ENCODE peak calls at places on chromosomes 13 and 19, in five cellular contexts. Z is IMR-90, U is uterus, X is Caco-2, D is heart right ventricle. K is an unnamed sample.

GRCh38 chr13:31227063-31227462 is 27.3 kb downstream of the B3GLCT start:
- DNase-seq in Z (peak; percentile 13), D (no peak), U (no peak), X (no peak), K (no peak)

GRCh38 chr19:13033819-13034611 is 38.7 kb downstream of the NFIX start:
- DNase-seq in D (peak; percentile 85), X (no peak), Z (peak; percentile 45), U (peak; percentile 77), K (no peak)

GRCh38 chr13:35136585-35136984 is 194.5 kb downstream of the NBEA start:
- DNase-seq in Z (no peak), D (no peak), X (no peak), U (no peak), K (no peak)

GRCh38 chr19:47280183-47280797 is 5.6 kb downstream of the INAFM1 start:
- DNase-seq in U (peak; percentile 36), X (peak; percentile 68), D (no peak), Z (no peak), K (no peak)

GRCh38 chr19:37505958-37506386 is 767 bp upstream of the ZNF793 start:
- DNase-seq in Z (no peak), D (no peak), X (no peak), U (no peak), K (no peak)

GRCh38 chr19:57773488-57773887 is 4.0 kb downstream of the ZNF586 start:
- DNase-seq in Z (no peak), X (no peak), U (no peak), D (no peak), K (no peak)

GRCh38 chr19:47105874-47106273 is 7.7 kb downstream of the ZC3H4 start:
- DNase-seq in D (no peak), X (no peak), Z (no peak), U (no peak), K (no peak)

GRCh38 chr19:44747739-44748425 is 626 bp upstream of the BCL3 start:
- DNase-seq in D (peak; percentile 69), X (peak; percentile 70), Z (peak; percentile 61), U (peak; percentile 71), K (no peak)

GRCh38 chr13:50636007-50636704 is 207.3 kb downstream of the DLEU7 start:
- DNase-seq in U (no peak), X (no peak), Z (no peak), D (no peak), K (no peak)

GRCh38 chr19:38869836-38870607 is 8.1 kb downstream of the RINL start:
- DNase-seq in Z (peak; percentile 45), X (no peak), U (peak; percentile 82), D (peak; percentile 79), K (no peak)

GRCh38 chr13:39607876-39608275 is 4.9 kb upstream of the LHFPL6 start:
- DNase-seq in D (no peak), U (no peak), X (no peak), Z (no peak), K (no peak)

GRCh38 chr19:49590071-49590970 is 661 bp upstream of the PRR12 start:
- DNase-seq in X (peak; percentile 99), Z (peak; percentile 95), U (peak; percentile 95), D (peak; percentile 94), K (peak; percentile 88)
- TF ChIP-seq CTCF in X (no peak), Z (peak; percentile 10), U (no peak), D (peak; percentile 10), K (peak; percentile 3)

DNA sequence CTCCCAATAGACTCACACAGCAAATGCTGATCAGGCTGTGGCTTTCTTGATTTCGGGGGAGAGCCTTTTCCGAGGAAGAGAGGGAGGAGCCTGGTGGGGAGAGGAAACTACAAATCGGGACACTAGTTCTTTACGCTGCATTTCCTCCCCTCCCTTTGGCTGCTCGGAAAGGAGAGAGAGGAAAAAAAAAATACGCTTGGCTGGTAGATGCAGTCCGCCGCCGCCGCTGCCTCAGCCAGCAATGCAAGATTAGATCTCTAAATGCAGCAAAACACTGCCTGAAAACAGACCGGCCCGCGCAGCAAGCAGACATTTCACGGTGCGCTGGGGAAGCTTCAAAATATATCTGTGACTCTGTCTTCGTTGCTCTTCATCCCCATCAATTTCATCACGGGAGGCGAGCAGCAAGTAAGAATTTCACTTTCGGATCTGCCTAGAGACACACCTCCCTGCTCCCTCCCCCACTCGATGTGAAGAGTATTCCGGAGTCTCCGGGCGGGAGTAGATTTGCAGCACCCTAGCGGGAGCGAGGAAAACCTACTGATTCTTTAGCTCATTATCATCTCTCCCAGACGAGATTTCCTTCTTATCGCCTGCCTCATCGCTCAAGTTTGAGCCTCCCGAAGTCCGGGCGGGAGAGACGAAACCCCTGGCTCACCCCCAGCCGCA is at the start of gene PCDH17:
- DNase-seq in Z (no peak), X (no peak), D (peak; percentile 73), U (peak; percentile 40), K (no peak)
- H3K27me3 ChIP-seq in Z (peaks cover 54% of the 10 kb centered on the region), X (no peaks in the 10 kb centered on the region), D (peaks cover 24% of the 10 kb centered on the region), U (peaks cover 20% of the 10 kb centered on the region), K (peaks cover 39% of the 10 kb centered on the region)

DNA sequence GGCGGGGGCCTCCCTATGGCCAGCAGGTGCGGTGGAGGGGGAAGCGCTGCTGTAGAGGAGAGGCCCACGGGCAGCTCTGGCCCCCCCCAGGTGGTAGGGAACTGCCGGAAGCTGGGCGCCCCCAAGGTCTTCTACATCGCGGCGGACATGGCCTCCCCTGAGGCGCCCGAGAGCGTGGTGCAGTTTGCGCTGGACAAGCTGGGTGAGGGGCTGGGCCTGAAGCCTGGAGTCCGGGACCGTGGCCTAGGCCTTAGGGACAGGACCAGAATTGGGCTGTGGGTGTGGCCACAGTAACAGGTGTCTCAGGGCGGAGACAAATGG is 3.8 kb upstream of the RPL36 start:
- DNase-seq in Z (no peak), D (no peak), X (no peak), U (no peak), K (no peak)
- H3K4me3 ChIP-seq in Z (peak overlapping the region; percentile 65), D (peak overlapping the region; percentile 66), X (peak overlapping the region; percentile 76), U (peak overlapping the region; percentile 48), K (peak overlapping the region; percentile 64)

DNA sequence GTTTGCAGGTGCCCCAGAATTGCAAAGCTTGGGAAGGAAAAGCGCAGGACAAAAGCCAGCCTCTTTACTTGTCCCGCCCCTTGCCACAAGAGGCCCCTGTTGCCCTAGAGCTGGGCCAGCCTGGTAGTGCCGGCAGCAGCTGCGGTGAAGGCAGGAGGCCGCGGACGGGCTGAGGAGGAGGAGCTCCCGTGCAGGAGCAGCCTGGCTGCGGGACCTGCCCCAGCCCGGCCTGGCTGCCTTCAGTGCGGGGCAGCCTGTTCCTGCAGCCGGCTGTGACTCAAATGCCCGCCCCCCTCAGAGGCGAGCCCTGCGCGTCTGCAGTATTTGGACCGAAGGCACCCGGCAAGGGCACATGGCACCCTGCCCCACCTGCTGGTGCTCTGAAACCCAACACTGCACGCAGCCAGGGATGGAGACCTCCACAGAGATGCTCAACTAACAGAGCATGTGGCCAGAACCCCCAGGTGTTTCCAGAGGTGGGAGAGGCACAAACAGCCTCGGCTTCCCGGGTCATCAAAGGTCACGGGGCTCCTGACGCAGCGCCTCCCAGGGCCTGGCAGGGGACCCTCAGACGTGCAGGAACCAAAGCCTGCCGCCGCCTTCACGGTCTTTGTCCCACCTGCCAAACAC is 29.7 kb downstream of the NAXD start:
- DNase-seq in X (no peak), Z (peak; percentile 55), D (peak; percentile 62), U (no peak), K (peak; percentile 37)
- TF ChIP-seq CTCF in X (peak; percentile 7), Z (peak; percentile 36), D (peak; percentile 36), U (no peak), K (peak; percentile 55)

DNA sequence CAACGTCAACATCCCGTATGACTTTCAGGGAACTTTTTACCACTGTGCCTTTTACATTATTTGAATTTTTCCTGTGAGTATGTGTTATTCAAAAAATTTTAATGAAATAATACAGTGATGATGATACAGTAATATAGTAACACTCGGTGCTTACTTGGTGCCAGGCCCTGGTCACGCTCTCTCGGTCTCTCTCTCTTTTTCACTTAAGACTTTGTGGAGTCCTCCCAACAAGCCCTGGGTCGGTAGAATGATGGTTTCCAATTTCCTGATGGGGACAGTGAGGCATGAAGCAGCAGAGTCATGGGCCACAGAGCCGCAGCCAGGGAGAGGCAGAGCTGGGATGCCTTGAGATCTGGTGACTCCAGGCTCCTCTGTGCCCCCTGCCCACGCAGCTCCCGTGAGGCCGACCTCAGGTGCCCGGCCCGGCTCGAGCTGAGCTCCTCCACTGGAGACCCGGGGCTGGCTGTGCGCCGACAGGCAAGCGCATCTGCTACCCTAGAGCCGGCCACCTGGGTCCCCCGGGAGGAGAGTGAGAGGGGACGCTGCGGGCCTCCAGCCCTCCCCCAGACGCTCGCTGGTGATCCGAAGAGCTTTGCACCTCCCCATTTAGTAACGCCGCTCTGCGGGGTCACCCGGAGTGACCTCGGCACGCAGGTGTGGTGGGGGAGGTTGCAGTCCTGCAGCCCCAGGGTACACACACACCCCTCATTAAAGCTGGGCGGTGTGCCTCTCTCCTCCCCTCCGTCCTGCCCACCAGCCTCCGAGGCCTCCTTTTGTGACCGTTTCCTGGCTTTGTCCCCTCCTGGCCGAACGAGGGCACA is 4.4 kb upstream of the SBK3 start:
- DNase-seq in Z (peak; percentile 93), D (no peak), U (no peak), X (peak; percentile 85), K (peak; percentile 62)
- H3K27me3 ChIP-seq in Z (no peaks in the 10 kb centered on the region), D (no peaks in the 10 kb centered on the region), U (no peaks in the 10 kb centered on the region), X (no peaks in the 10 kb centered on the region), K (no peaks in the 10 kb centered on the region)

GRCh38 chr19:35788205-35788960 is 13.0 kb downstream of the ARHGAP33 start:
- DNase-seq in X (no peak), Z (no peak), U (no peak), D (no peak), K (no peak)

GRCh38 chr19:35791814-35792279 is 16.5 kb downstream of the ARHGAP33 start:
- DNase-seq in Z (no peak), D (no peak), U (no peak), X (no peak), K (no peak)

GRCh38 chr19:35789195-35789977 is 14.0 kb downstream of the ARHGAP33 start:
- DNase-seq in Z (no peak), U (no peak), X (no peak), D (no peak), K (no peak)

GRCh38 chr19:35790981-35791813 is 15.8 kb downstream of the ARHGAP33 start:
- DNase-seq in D (no peak), X (no peak), Z (no peak), U (no peak), K (no peak)

GRCh38 chr19:35789978-35790944 is 14.9 kb downstream of the ARHGAP33 start:
- DNase-seq in D (no peak), U (no peak), X (no peak), Z (no peak), K (no peak)
- H3K4me3 ChIP-seq in D (no peak overlapping the region), U (no peak overlapping the region), X (no peak overlapping the region), Z (no peak overlapping the region), K (no peak overlapping the region)

K was measured in AG04450.